ENCODE peak calls at places on chromosomes 2 and 18, in seven cellular contexts. P is HFF-Myc, U is AML-193, W is iris pigment epithelial cell, I is heart left ventricle, X is KG1, Q is adipocyte. G is an unnamed sample.

GRCh38 chr2:165469417-165469816 is at the start of gene CSRNP3:
- DNase-seq in P (peak), U (no peak), W (peak), I (peak), X (no peak), Q (peak), G (no peak)

GRCh38 chr2:174338626-174339570 is 4.1 kb downstream of the SP9 start:
- DNase-seq in P (no peak), U (no peak), W (no peak), I (no peak), X (no peak), Q (peak), G (no peak)

GRCh38 chr2:8122506-8122898 is 559.4 kb upstream of the ID2 start:
- DNase-seq in P (no peak), U (no peak), W (no peak), I (no peak), X (no peak), Q (no peak), G (no peak)

GRCh38 chr2:232432598-232433184 is 23.3 kb upstream of the ALPI start:
- DNase-seq in P (no peak), U (no peak), W (no peak), I (no peak), X (no peak), Q (no peak), G (no peak)

GRCh38 chr2:9675369-9676351 is 44.9 kb upstream of the YWHAQ start:
- DNase-seq in P (peak), U (no peak), W (peak), I (no peak), X (no peak), Q (peak), G (no peak)

GRCh38 chr18:27621236-27621890 is 436.3 kb upstream of the CHST9 start:
- DNase-seq in P (no peak), U (no peak), W (no peak), I (no peak), X (no peak), Q (peak), G (no peak)

GRCh38 chr2:233414273-233414654 is 60.0 kb downstream of the DGKD start:
- DNase-seq in P (no peak), U (no peak), W (no peak), I (no peak), X (no peak), Q (peak), G (no peak)

GRCh38 chr2:232296766-232297525 is 81.6 kb upstream of the ALPP start:
- DNase-seq in P (no peak), U (no peak), W (no peak), I (no peak), X (no peak), Q (no peak), G (no peak)

GRCh38 chr2:39737661-39738060 is 41.4 kb downstream of the THUMPD2 start:
- DNase-seq in P (no peak), U (no peak), W (peak), I (no peak), X (no peak), Q (peak), G (no peak)

GRCh38 chr2:217875138-217875537 is 127.7 kb downstream of the TNS1 start:
- DNase-seq in P (no peak), U (no peak), W (peak), I (no peak), X (no peak), Q (peak), G (no peak)

GRCh38 chr2:107303964-107304363 is 418.0 kb upstream of the ST6GAL2 start:
- DNase-seq in P (no peak), U (no peak), W (peak), I (no peak), X (no peak), Q (no peak), G (no peak)

G was measured in suprapubic skin.